ENCODE peak calls at places on chromosomes 2 and 18, in six cellular contexts. One of them, this sample, is unnamed.

GRCh38 chr2:148817210-148817708 is 57.8 kb upstream of the KIF5C start:
- DNase-seq in glomerular endothelial cell: no peak
- DNase-seq in cardiac fibroblast: no peak
- DNase-seq in cerebellar cortex: peak
- DNase-seq in adipocyte: peak
- DNase-seq in NCI-H774: no peak
- DNase-seq in this sample: no peak

GRCh38 chr18:75554644-75555043 is 127.1 kb upstream of the SMIM21 start:
- DNase-seq in cardiac fibroblast: no peak
- DNase-seq in adipocyte: no peak
- DNase-seq in glomerular endothelial cell: no peak
- DNase-seq in cerebellar cortex: no peak
- DNase-seq in NCI-H774: no peak
- DNase-seq in this sample: no peak

GRCh38 chr2:11495844-11496271 is 29.9 kb upstream of the E2F6 start:
- DNase-seq in cardiac fibroblast: peak
- DNase-seq in adipocyte: no peak
- DNase-seq in NCI-H774: no peak
- DNase-seq in cerebellar cortex: peak
- DNase-seq in glomerular endothelial cell: no peak
- DNase-seq in this sample: no peak

GRCh38 chr2:230269715-230270114 is 44.2 kb downstream of the SP140 start:
- DNase-seq in adipocyte: no peak
- DNase-seq in NCI-H774: no peak
- DNase-seq in cerebellar cortex: no peak
- DNase-seq in glomerular endothelial cell: no peak
- DNase-seq in cardiac fibroblast: no peak
- DNase-seq in this sample: no peak

GRCh38 chr2:8534729-8535397 is 147.0 kb upstream of the ID2 start:
- DNase-seq in glomerular endothelial cell: no peak
- DNase-seq in adipocyte: peak
- DNase-seq in cardiac fibroblast: no peak
- DNase-seq in NCI-H774: no peak
- DNase-seq in cerebellar cortex: no peak
- DNase-seq in this sample: no peak

GRCh38 chr2:200406379-200406778 is 99.9 kb downstream of the SPATS2L start:
- DNase-seq in adipocyte: peak
- DNase-seq in cerebellar cortex: no peak
- DNase-seq in NCI-H774: no peak
- DNase-seq in glomerular endothelial cell: peak
- DNase-seq in cardiac fibroblast: peak
- DNase-seq in this sample: no peak

GRCh38 chr2:1736045-1736444 is 8.3 kb downstream of the PXDN start:
- DNase-seq in adipocyte: no peak
- DNase-seq in NCI-H774: no peak
- DNase-seq in glomerular endothelial cell: no peak
- DNase-seq in cerebellar cortex: no peak
- DNase-seq in cardiac fibroblast: no peak
- DNase-seq in this sample: no peak

GRCh38 chr2:46601328-46601963 is 122.1 kb downstream of the TMEM247 start:
- DNase-seq in cardiac fibroblast: peak
- DNase-seq in glomerular endothelial cell: no peak
- DNase-seq in adipocyte: peak
- DNase-seq in NCI-H774: no peak
- DNase-seq in cerebellar cortex: no peak
- DNase-seq in this sample: no peak

GRCh38 chr2:201174687-201175086 is 8.3 kb upstream of the CASP10 start:
- DNase-seq in glomerular endothelial cell: no peak
- DNase-seq in adipocyte: no peak
- DNase-seq in NCI-H774: no peak
- DNase-seq in cardiac fibroblast: no peak
- DNase-seq in cerebellar cortex: no peak
- DNase-seq in this sample: no peak

GRCh38 chr2:239299218-239299939 is 101.4 kb downstream of the HDAC4 start:
- DNase-seq in cerebellar cortex: no peak
- DNase-seq in NCI-H774: peak
- DNase-seq in glomerular endothelial cell: no peak
- DNase-seq in adipocyte: no peak
- DNase-seq in cardiac fibroblast: no peak
- DNase-seq in this sample: no peak

GRCh38 chr2:240255811-240256703 is 115.6 kb upstream of the OTOS start:
- DNase-seq in NCI-H774: no peak
- DNase-seq in adipocyte: no peak
- DNase-seq in cardiac fibroblast: no peak
- DNase-seq in cerebellar cortex: peak
- DNase-seq in glomerular endothelial cell: no peak
- DNase-seq in this sample: no peak

This sample was measured in Panc1.